ENCODE peak calls at places on chromosomes 5 and 9, in five cellular contexts. Z is choroid plexus epithelial cell, X is AG04449, K is mucosa of descending colon, V is Panc1. T is an unnamed sample.

GRCh38 chr5:139687656-139688055 is 39.5 kb downstream of the CXXC5 start:
- DNase-seq in Z (no peak), X (no peak), K (no peak), V (no peak), T (no peak)

GRCh38 chr5:161190086-161190485 is 338.1 kb upstream of the ATP10B start:
- DNase-seq in Z (no peak), X (no peak), K (no peak), V (no peak), T (no peak)

GRCh38 chr9:92059669-92060068 is 55.5 kb downstream of the SPTLC1 start:
- DNase-seq in Z (no peak), X (no peak), K (peak; percentile 29), V (no peak), T (no peak)

GRCh38 chr5:97266576-97266975 is 83.5 kb upstream of the RIOK2 start:
- DNase-seq in Z (peak; percentile 0), X (no peak), K (no peak), V (no peak), T (no peak)

GRCh38 chr5:102090770-102091169 is 205.3 kb downstream of the SLCO4C1 start:
- DNase-seq in Z (peak; percentile 15), X (no peak), K (no peak), V (peak; percentile 2), T (no peak)

GRCh38 chr9:107215381-107215780 is 67.7 kb upstream of the RAD23B start:
- DNase-seq in Z (peak; percentile 63), X (no peak), K (no peak), V (no peak), T (no peak)

GRCh38 chr5:140159014-140159927 is 15.7 kb upstream of the CYSTM1 start:
- DNase-seq in Z (no peak), X (no peak), K (no peak), V (no peak), T (no peak)

GRCh38 chr9:124392855-124393460 is 22.3 kb downstream of the PSMB7 start:
- DNase-seq in Z (peak; percentile 63), X (peak; percentile 63), K (no peak), V (peak; percentile 95), T (peak; percentile 72)

GRCh38 chr9:114516913-114517312 is 11.6 kb upstream of the WHRN start:
- DNase-seq in Z (peak; percentile 29), X (no peak), K (no peak), V (no peak), T (no peak)

GRCh38 chr5:86108825-86109224 is 508.9 kb upstream of the COX7C start:
- DNase-seq in Z (no peak), X (no peak), K (no peak), V (no peak), T (no peak)

GRCh38 chr9:114484854-114485443 is 20.3 kb downstream of the WHRN start:
- DNase-seq in Z (peak; percentile 78), X (no peak), K (no peak), V (no peak), T (no peak)

GRCh38 chr9:136119259-136120118 is 814 bp upstream of the TMEM250 start:
- DNase-seq in Z (peak; percentile 37), X (no peak), K (peak; percentile 71), V (no peak), T (no peak)

GRCh38 chr5:123037104-123037418 is 536 bp upstream of the PPIC start:
- DNase-seq in Z (no peak), X (no peak), K (no peak), V (no peak), T (no peak)

GRCh38 chr5:38381361-38381760 is 123.0 kb downstream of the EGFLAM start:
- DNase-seq in Z (no peak), X (no peak), K (no peak), V (no peak), T (no peak)

GRCh38 chr9:123438321-123438720 is 82.3 kb downstream of the CRB2 start:
- DNase-seq in Z (peak; percentile 48), X (no peak), K (no peak), V (no peak), T (no peak)

GRCh38 chr9:134981001-134981400 is 63.3 kb upstream of the FCN1 start:
- DNase-seq in Z (no peak), X (no peak), K (no peak), V (no peak), T (no peak)

GRCh38 chr5:125987677-125988255 is 435.4 kb upstream of the GRAMD2B start:
- DNase-seq in Z (no peak), X (no peak), K (no peak), V (no peak), T (no peak)

GRCh38 chr5:130605200-130605599 is 559.9 kb downstream of the HINT1 start:
- DNase-seq in Z (no peak), X (no peak), K (no peak), V (no peak), T (no peak)

GRCh38 chr5:7886849-7887460 is 18.0 kb downstream of the MTRR start:
- DNase-seq in Z (peak; percentile 76), X (no peak), K (no peak), V (no peak), T (no peak)

GRCh38 chr5:321726-322251 is 275 bp downstream of the AHRR start:
- DNase-seq in Z (no peak), X (no peak), K (no peak), V (no peak), T (no peak)
- H3K4me3 ChIP-seq in Z (peak overlapping the region; percentile 40), X (peak overlapping the region; percentile 78), K (no peak overlapping the region), V (peak overlapping the region; percentile 66), T (peak overlapping the region; percentile 73)

GRCh38 chr5:150246424-150246823 is 43.1 kb downstream of the CAMK2A start:
- DNase-seq in Z (no peak), X (no peak), K (no peak), V (no peak), T (no peak)

GRCh38 chr5:150246835-150247234 is 42.7 kb downstream of the CAMK2A start:
- DNase-seq in Z (no peak), X (no peak), K (no peak), V (no peak), T (no peak)

GRCh38 chr5:150245111-150245789 is 44.3 kb downstream of the CAMK2A start:
- DNase-seq in Z (peak; percentile 13), X (no peak), K (no peak), V (no peak), T (no peak)

GRCh38 chr5:150244209-150244608 is 45.4 kb downstream of the CAMK2A start:
- DNase-seq in Z (no peak), X (no peak), K (no peak), V (no peak), T (no peak)

GRCh38 chr5:150245808-150246207 is 43.8 kb downstream of the CAMK2A start:
- DNase-seq in Z (no peak), X (no peak), K (no peak), V (no peak), T (no peak)
- H3K4me3 ChIP-seq in Z (no peak overlapping the region), X (no peak overlapping the region), K (no peak overlapping the region), V (no peak overlapping the region), T (no peak overlapping the region)

GRCh38 chr9:121268598-121269029 is 652 bp downstream of the GSN start:
- DNase-seq in Z (no peak), X (no peak), K (no peak), V (no peak), T (no peak)

GRCh38 chr9:121267689-121268597 is at the start of gene GSN:
- DNase-seq in Z (peak; percentile 62), X (no peak), K (peak; percentile 93), V (no peak), T (no peak)

GRCh38 chr9:121269888-121270254 is 1.9 kb downstream of the GSN start:
- DNase-seq in Z (no peak), X (no peak), K (peak; percentile 38), V (no peak), T (no peak)

GRCh38 chr9:121266906-121267650 is 884 bp upstream of the GSN start:
- DNase-seq in Z (peak; percentile 52), X (no peak), K (peak; percentile 32), V (no peak), T (no peak)

DNA sequence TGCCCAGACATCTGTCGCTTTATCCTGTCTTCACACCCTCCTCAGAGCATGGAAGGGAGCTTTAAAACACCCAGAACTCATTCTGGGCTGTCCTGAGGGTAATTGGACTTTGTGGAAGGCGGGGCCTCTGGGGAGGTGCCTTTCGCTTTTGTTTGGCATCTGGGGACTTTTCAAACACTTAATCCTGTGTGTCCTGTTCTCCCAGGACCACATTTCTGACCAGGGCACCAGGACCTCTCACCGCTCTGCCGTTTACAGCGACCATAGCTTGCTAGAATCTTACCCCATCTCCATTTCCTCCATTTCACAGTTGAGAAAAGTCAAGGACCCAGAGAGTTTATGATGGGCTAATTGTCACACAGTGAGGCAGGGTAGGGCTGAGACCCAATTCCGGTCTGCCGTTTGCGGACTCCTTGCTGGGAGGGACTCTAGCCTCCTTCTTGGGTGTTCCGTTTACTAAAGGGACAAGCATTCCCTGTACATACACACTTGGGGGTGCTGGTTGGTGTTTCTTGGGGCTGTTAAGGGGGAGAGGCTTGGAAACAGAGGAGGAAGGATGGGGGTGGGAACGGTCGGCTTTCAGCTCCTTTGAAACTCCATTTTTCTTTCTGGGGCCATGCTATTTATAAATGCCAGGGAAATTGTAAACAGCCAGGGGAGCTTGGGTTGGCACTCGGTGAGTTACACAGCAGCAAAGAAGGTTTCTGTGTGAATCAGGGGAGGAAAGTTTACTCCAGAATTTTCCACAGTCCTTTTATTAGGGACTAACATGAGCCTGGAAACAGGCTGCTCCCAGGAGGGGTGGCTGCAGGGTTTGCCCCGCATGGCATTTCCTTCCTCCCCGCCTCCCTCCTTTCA is 1.3 kb downstream of the GSN start:
- DNase-seq in Z (no peak), X (no peak), K (peak; percentile 74), V (no peak), T (no peak)
- H3K4me3 ChIP-seq in Z (peak overlapping the region; percentile 82), X (peak overlapping the region; percentile 91), K (no peak overlapping the region), V (peak overlapping the region; percentile 67), T (peak overlapping the region; percentile 79)

DNA sequence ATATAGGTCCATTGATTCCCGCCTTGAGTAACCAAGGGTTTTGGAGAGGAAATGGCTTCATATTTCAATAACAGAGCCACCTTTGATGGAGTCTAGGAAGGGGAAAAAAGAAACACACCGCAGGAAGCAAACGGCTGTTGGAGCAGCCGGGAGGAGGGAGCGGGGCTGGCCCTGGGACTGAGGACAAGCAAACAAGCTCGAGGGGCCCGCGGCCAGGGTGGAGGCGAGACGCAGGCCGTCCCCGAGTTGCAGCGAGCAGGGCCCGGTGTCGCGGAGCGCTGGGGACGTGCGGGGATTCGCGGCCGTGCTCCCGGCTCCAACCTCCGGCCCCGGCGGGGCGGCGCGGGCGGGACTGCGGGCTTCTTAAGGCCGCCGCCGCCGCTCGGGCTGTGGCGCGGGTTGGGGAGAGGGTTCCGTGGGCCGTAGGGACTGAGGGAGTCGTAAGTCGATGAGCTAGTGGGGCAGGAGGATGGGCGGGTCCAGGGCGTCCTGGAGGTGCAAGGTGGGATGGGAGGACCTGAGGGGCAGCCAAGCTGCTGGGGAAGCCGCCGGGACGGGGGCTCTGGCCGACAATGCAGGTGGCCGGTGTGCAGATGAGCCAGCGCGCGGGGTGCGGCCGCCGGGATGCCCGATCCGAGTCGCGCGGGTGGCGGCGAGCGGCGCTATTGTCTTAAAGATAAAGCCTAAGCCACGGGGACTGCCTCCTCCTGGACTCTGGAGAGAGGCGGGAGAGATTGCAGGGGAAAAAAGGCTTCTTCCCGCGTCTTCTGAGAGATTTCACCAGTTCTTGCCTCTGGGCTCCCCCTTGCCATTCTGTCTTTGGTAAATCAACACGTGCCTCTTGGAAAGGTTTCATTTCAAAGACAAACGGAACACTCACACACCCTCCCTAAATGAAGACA is 1.5 kb upstream of the HAPLN1 start:
- DNase-seq in Z (peak; percentile 79), X (peak; percentile 24), K (peak; percentile 92), V (no peak), T (no peak)
- H3K4me3 ChIP-seq in Z (peak overlapping the region; percentile 69), X (peak overlapping the region; percentile 74), K (peak overlapping the region; percentile 31), V (peak overlapping the region; percentile 53), T (peak overlapping the region; percentile 57)

GRCh38 chr9:122031806-122032205 is 61.3 kb downstream of the TTLL11 start:
- DNase-seq in Z (no peak), X (no peak), K (no peak), V (no peak), T (no peak)
- H3K4me3 ChIP-seq in Z (no peak overlapping the region), X (no peak overlapping the region), K (no peak overlapping the region), V (no peak overlapping the region), T (no peak overlapping the region)